ENCODE peak calls at places on chromosomes 16 and 17, in nine cellular contexts. L is ovary, U is stomach, E is body of pancreas, D is A549, M is esophagus muscularis mucosa, X is erythroblast, R is right lobe of liver, B is heart left ventricle. J is an unnamed sample.

GRCh38 chr16:79560923-79561322 is 39.6 kb downstream of the MAF start:
- DNase-seq in D (no peak), X (no peak), L (no peak), U (no peak), E (no peak), R (no peak), M (no peak), B (no peak), J (no peak)

GRCh38 chr16:77288222-77288621 is 89.0 kb downstream of the SYCE1L start:
- DNase-seq in D (peak; percentile 38), E (no peak), U (no peak), B (no peak), L (no peak), M (no peak), R (no peak), X (no peak), J (no peak)

GRCh38 chr17:489758-490329 is 137.2 kb upstream of the RPH3AL start:
- DNase-seq in R (no peak), B (peak; percentile 58), L (peak; percentile 39), E (peak; percentile 29), X (no peak), M (no peak), D (peak; percentile 67), U (peak; percentile 60), J (peak; percentile 42)

GRCh38 chr17:72502940-72503341 is 382.1 kb downstream of the SOX9 start:
- DNase-seq in D (peak; percentile 58), M (no peak), X (no peak), L (no peak), U (no peak), B (no peak), E (no peak), R (no peak), J (no peak)

GRCh38 chr17:62703269-62703775 is 75.9 kb downstream of the MRC2 start:
- DNase-seq in R (no peak), X (no peak), L (peak; percentile 57), D (peak; percentile 70), U (peak; percentile 73), E (peak; percentile 59), B (no peak), M (no peak), J (peak; percentile 93)

GRCh38 chr16:77059441-77059840 is 131.5 kb upstream of the MON1B start:
- DNase-seq in M (no peak), R (no peak), E (peak; percentile 37), B (no peak), D (no peak), L (no peak), U (no peak), X (no peak), J (no peak)

GRCh38 chr16:3129137-3130131 is 5.4 kb upstream of the ZNF213 start:
- DNase-seq in U (peak; percentile 73), X (peak; percentile 88), B (peak; percentile 84), M (peak; percentile 94), R (peak; percentile 82), L (peak; percentile 68), E (peak; percentile 84), D (peak; percentile 87), J (no peak)

GRCh38 chr16:53511403-53512280 is 8.6 kb upstream of the AKTIP start:
- DNase-seq in B (no peak), X (no peak), U (no peak), D (peak; percentile 32), L (no peak), R (peak; percentile 94), M (no peak), E (peak; percentile 83), J (no peak)

GRCh38 chr16:57422026-57422944 is 17.7 kb downstream of the CCL17 start:
- DNase-seq in R (no peak), X (peak; percentile 57), D (peak; percentile 72), U (peak; percentile 52), B (peak; percentile 46), E (peak; percentile 61), L (peak; percentile 51), M (no peak), J (peak; percentile 27)

GRCh38 chr17:40486513-40487370 is 14.7 kb downstream of the TNS4 start:
- DNase-seq in M (no peak), D (peak; percentile 35), B (no peak), U (no peak), R (no peak), X (no peak), L (peak; percentile 19), E (no peak), J (peak; percentile 41)

GRCh38 chr17:74192950-74193781 is 10.3 kb upstream of the RPL38 start:
- DNase-seq in U (peak; percentile 43), L (no peak), M (no peak), X (no peak), R (peak; percentile 72), B (peak; percentile 43), D (peak; percentile 88), E (peak; percentile 73), J (no peak)

GRCh38 chr16:14309906-14310305 is 238.8 kb downstream of the MRTFB start:
- DNase-seq in D (peak; percentile 73), U (no peak), E (no peak), M (no peak), X (no peak), L (no peak), R (no peak), B (no peak), J (peak; percentile 71)

DNA sequence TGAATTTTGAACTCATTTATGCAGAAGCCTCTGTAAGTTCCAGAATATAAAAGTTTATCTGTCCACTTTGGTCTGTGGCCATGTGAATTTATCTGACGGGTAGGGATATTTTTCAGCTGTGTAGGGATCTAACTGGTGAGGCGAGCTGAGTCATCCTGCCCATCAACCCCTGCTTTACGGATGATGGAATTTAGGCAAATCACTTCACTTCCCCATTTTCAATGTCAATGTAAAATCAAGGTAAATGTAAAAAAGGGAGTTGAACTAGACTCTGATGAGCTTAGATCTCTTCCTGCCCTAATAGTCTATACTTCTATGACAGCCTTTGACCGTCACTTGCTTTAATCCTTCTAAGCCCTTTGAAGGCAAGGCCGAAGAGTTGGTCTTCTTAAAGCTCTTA is 2.6 kb downstream of the SLC16A6 start:
- DNase-seq in D (no peak), U (no peak), R (no peak), E (no peak), M (no peak), B (no peak), L (no peak), X (no peak), J (peak; percentile 50)
- TF ChIP-seq POLR2A in D (no peak), U (no peak), R (no peak), E (no peak), M (no peak), B (no peak), L (no peak), X (no peak), J (no peak)

DNA sequence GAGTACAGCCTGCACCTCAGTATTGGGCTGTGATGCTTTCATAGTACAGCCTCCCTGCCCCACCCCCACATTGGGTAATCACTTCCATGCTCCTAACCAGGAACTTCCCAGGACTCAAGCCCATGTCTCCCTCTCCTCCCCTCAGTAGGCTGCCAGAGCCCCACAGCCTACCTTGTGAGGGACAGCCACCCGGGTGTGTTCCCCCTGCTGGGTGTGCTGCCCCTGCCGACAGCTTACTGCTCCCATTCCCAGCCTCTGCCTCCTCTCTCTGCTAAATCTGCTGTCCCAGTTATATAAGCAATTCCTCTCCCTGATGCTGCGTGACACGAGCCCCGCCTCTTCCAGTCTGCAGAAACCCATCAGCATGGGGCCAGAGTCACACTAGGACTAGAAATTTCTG is at the start of gene RSKR:
- DNase-seq in R (no peak), E (no peak), U (no peak), D (no peak), L (no peak), B (no peak), X (no peak), M (no peak), J (no peak)
- TF ChIP-seq POLR2A in R (no peak), E (no peak), U (no peak), D (no peak), L (no peak), B (no peak), X (no peak), M (no peak), J (no peak)

GRCh38 chr16:48082516-48082915 is 73.3 kb downstream of the ABCC12 start:
- DNase-seq in E (no peak), L (no peak), D (no peak), R (no peak), B (peak; percentile 39), X (no peak), M (no peak), U (no peak), J (no peak)

GRCh38 chr16:48089053-48089792 is 66.6 kb downstream of the ABCC12 start:
- DNase-seq in M (no peak), E (no peak), B (no peak), L (no peak), X (no peak), D (no peak), R (no peak), U (no peak), J (no peak)

GRCh38 chr16:48091077-48091476 is 64.7 kb downstream of the ABCC12 start:
- DNase-seq in B (no peak), L (no peak), E (no peak), M (no peak), U (no peak), R (no peak), D (no peak), X (no peak), J (no peak)

GRCh38 chr16:48086422-48086821 is 69.4 kb downstream of the ABCC12 start:
- DNase-seq in M (no peak), D (no peak), R (no peak), L (no peak), B (no peak), X (no peak), E (no peak), U (no peak), J (no peak)

DNA sequence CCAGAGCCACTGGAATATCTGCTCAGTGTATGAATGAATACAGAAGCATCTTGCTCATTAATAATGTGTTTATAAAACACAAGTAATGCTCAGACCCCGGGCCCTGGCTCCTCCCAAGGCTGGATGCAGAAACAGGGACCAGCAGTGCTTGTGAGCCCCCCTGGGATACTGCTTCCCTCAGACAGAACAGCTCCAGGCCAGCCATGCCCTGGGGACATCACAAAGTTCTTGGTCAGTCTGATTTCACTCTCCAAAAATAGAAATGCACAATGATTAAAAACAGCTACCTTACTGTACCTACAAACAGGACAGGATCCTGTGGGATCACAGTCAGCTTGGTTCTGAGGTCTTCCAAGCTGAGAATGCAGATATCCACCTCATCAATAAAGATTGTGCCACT is 68.2 kb downstream of the ABCC12 start:
- DNase-seq in E (no peak), U (no peak), L (no peak), M (no peak), B (peak; percentile 32), D (no peak), X (no peak), R (no peak), J (no peak)
- TF ChIP-seq POLR2A in E (no peak), U (no peak), L (no peak), M (no peak), B (no peak), D (no peak), X (no peak), R (no peak), J (no peak)

GRCh38 chr16:12289175-12290063 is 312.9 kb downstream of the SNX29 start:
- DNase-seq in U (peak; percentile 34), B (no peak), X (no peak), R (no peak), D (no peak), M (no peak), L (no peak), E (no peak), J (no peak)
- TF ChIP-seq POLR2A in U (no peak), B (no peak), X (no peak), R (no peak), D (no peak), M (no peak), L (no peak), E (no peak), J (no peak)